ENCODE peak calls at places on chromosomes 11 and 22, in ten cellular contexts. G is GM23338; A is activated naive CD4-positive, alpha-beta T cell treated with anti-CD3 and anti-CD28 coated beads, Interleukin-2, amount 10 ng/mL, durations not matched to agents 7 days and 5 days; T is HEK293T; U is NCI-H2081; Z is IMR-90; L is ELR; R is Caco-2; O is activated CD8-positive, alpha-beta memory T cell treated with anti-CD3 and anti-CD28 coated beads for 24 hours; M is stimulated activated CD4-positive, alpha-beta T cell treated with anti-CD3 and anti-CD28 coated beads, Interleukin-1b, Interleukin-23, amount 100 ng/mL, for 4 hours. W is an unnamed sample.

GRCh38 chr11:119051440-119052162 is 5.4 kb downstream of the HYOU1 start:
- DNase-seq in O (no peak), A (no peak), R (no peak), T (no peak), U (no peak), M (peak; percentile 26), L (no peak), G (no peak), Z (no peak), W (no peak)

GRCh38 chr11:65279713-65280459 is 18.1 kb downstream of the POLA2 start:
- DNase-seq in G (no peak), O (no peak), Z (peak; percentile 99), T (no peak), R (peak; percentile 57), U (no peak), L (peak; percentile 98), M (peak; percentile 31), A (no peak), W (no peak)

GRCh38 chr11:67584881-67585873 is 1.6 kb downstream of the GSTP1 start:
- DNase-seq in A (no peak), R (no peak), O (no peak), T (no peak), L (no peak), G (no peak), M (no peak), Z (no peak), U (no peak), W (no peak)

GRCh38 chr11:120222916-120223315 is 12.1 kb downstream of the OAF start:
- DNase-seq in L (no peak), R (no peak), O (no peak), U (no peak), Z (no peak), M (no peak), G (no peak), A (no peak), T (no peak), W (no peak)

GRCh38 chr11:18394928-18395734 is 768 bp downstream of the LDHA start:
- DNase-seq in Z (peak; percentile 3), G (peak; percentile 40), A (peak; percentile 34), O (peak; percentile 78), T (no peak), L (peak; percentile 41), M (no peak), R (peak; percentile 20), U (peak; percentile 34), W (peak; percentile 63)

GRCh38 chr11:7513210-7514098 is at the start of gene PPFIBP2:
- DNase-seq in A (peak; percentile 88), Z (peak; percentile 47), G (peak; percentile 89), R (peak; percentile 90), U (peak; percentile 36), T (peak; percentile 89), O (peak; percentile 93), L (peak; percentile 71), M (peak; percentile 83), W (peak; percentile 92)

GRCh38 chr11:65651589-65652510 is 10.9 kb downstream of the RELA start:
- DNase-seq in L (peak; percentile 33), G (peak; percentile 29), Z (peak; percentile 38), A (no peak), M (no peak), U (no peak), O (no peak), R (no peak), T (no peak), W (peak; percentile 79)

GRCh38 chr11:118437046-118437735 is 899 bp downstream of the KMT2A start:
- DNase-seq in G (peak; percentile 78), O (peak; percentile 67), R (peak; percentile 58), U (peak; percentile 58), A (peak; percentile 67), T (peak; percentile 60), Z (peak; percentile 35), M (peak; percentile 34), L (peak; percentile 59), W (peak; percentile 79)

GRCh38 chr11:31641477-31642062 is 132.0 kb downstream of the ELP4 start:
- DNase-seq in L (peak; percentile 67), T (peak; percentile 49), U (peak; percentile 64), G (peak; percentile 86), Z (peak; percentile 36), A (no peak), R (peak; percentile 51), O (no peak), M (no peak), W (no peak)

GRCh38 chr11:96341237-96342130 is 1.5 kb downstream of the MAML2 start:
- DNase-seq in R (peak; percentile 50), U (no peak), L (peak; percentile 79), G (peak; percentile 56), T (no peak), Z (peak; percentile 56), O (peak; percentile 83), A (peak; percentile 82), M (peak; percentile 37), W (no peak)

GRCh38 chr11:206516-207212 is 535 bp downstream of the BET1L start:
- DNase-seq in R (no peak), L (peak; percentile 38), M (peak; percentile 15), G (peak; percentile 27), Z (no peak), O (no peak), A (peak; percentile 50), T (peak; percentile 28), U (no peak), W (peak; percentile 81)

GRCh38 chr11:13896175-13896989 is 66.1 kb upstream of the SPON1 start:
- DNase-seq in M (no peak), A (no peak), L (no peak), U (no peak), Z (no peak), G (no peak), R (no peak), O (no peak), T (no peak), W (no peak)

GRCh38 chr11:47607380-47607779 is 13.2 kb upstream of the C1QTNF4 start:
- DNase-seq in G (no peak), O (no peak), R (no peak), T (no peak), M (no peak), A (no peak), L (peak; percentile 83), U (no peak), Z (peak; percentile 96), W (peak; percentile 57)

GRCh38 chr11:60988658-60989057 is 17.2 kb downstream of the CD6 start:
- DNase-seq in R (no peak), O (peak; percentile 57), Z (no peak), U (no peak), L (no peak), A (no peak), G (no peak), M (no peak), T (no peak), W (no peak)

GRCh38 chr22:24247564-24248344 is 2.9 kb upstream of the GGT5 start:
- DNase-seq in L (peak; percentile 93), M (peak; percentile 34), G (peak; percentile 91), O (peak; percentile 78), Z (peak; percentile 95), T (peak; percentile 92), R (peak; percentile 88), U (peak; percentile 7), A (peak; percentile 71), W (peak; percentile 96)

GRCh38 chr22:45581549-45582080 is 78.9 kb downstream of the FBLN1 start:
- DNase-seq in O (no peak), Z (no peak), T (no peak), G (no peak), U (no peak), A (no peak), M (no peak), R (no peak), L (no peak), W (no peak)

GRCh38 chr11:72706579-72706978 is 32.4 kb upstream of the PDE2A start:
- DNase-seq in A (no peak), U (no peak), G (no peak), R (no peak), T (no peak), O (no peak), L (no peak), Z (no peak), M (no peak), W (no peak)

GRCh38 chr11:37108436-37109204 is 510.6 kb upstream of the RAG2 start:
- DNase-seq in T (no peak), M (no peak), U (no peak), O (no peak), R (no peak), G (no peak), Z (no peak), A (no peak), L (peak; percentile 69), W (no peak)

GRCh38 chr11:40186401-40187091 is 1272.9 kb downstream of the LRRC4C start:
- DNase-seq in R (no peak), U (peak; percentile 19), O (no peak), A (no peak), T (no peak), L (no peak), M (no peak), G (no peak), Z (no peak), W (no peak)

GRCh38 chr11:12086271-12087074 is 23.9 kb upstream of the MICAL2 start:
- DNase-seq in O (no peak), M (no peak), U (no peak), R (peak; percentile 32), Z (peak; percentile 97), L (peak; percentile 95), G (no peak), A (no peak), T (no peak), W (peak; percentile 85)

GRCh38 chr11:96215094-96215782 is 127.8 kb downstream of the MAML2 start:
- DNase-seq in A (peak; percentile 60), L (peak; percentile 81), Z (peak; percentile 76), T (no peak), G (no peak), O (no peak), M (no peak), U (peak; percentile 21), R (no peak), W (no peak)

GRCh38 chr11:2688381-2689231 is 11.2 kb downstream of the KCNQ1OT1 start:
- DNase-seq in O (no peak), R (no peak), U (no peak), G (no peak), L (no peak), A (no peak), M (no peak), T (no peak), Z (no peak), W (peak; percentile 63)

GRCh38 chr22:50136431-50137047 is 34.0 kb upstream of the PANX2 start:
- DNase-seq in R (no peak), L (no peak), Z (no peak), U (no peak), O (no peak), A (no peak), G (no peak), T (no peak), M (no peak), W (peak; percentile 41)

GRCh38 chr11:2825886-2826678 is 59.5 kb downstream of the CDKN1C start:
- DNase-seq in O (no peak), T (no peak), G (no peak), A (no peak), R (peak; percentile 51), U (no peak), L (peak; percentile 92), Z (peak; percentile 95), M (no peak), W (peak; percentile 89)

GRCh38 chr11:122656631-122657101 is 1.1 kb downstream of the UBASH3B start:
- DNase-seq in T (peak; percentile 29), M (peak; percentile 36), A (no peak), L (peak; percentile 62), U (no peak), O (no peak), G (peak; percentile 63), R (peak; percentile 64), Z (peak; percentile 56), W (no peak)

GRCh38 chr22:42368379-42369249 is 63.6 kb downstream of the NFAM1 start:
- DNase-seq in R (peak; percentile 40), O (no peak), A (peak; percentile 58), T (no peak), L (no peak), M (peak; percentile 8), Z (no peak), G (peak; percentile 92), U (peak; percentile 28), W (peak; percentile 82)

GRCh38 chr11:14259870-14260269 is 99.1 kb downstream of the RRAS2 start:
- DNase-seq in T (no peak), L (no peak), R (no peak), O (no peak), Z (no peak), U (no peak), G (no peak), M (no peak), A (no peak), W (no peak)

GRCh38 chr22:49724893-49725489 is 102.7 kb downstream of the BRD1 start:
- DNase-seq in R (peak; percentile 80), A (peak; percentile 81), O (peak; percentile 89), G (no peak), M (peak; percentile 67), T (peak; percentile 86), L (peak; percentile 9), Z (peak; percentile 20), U (peak; percentile 64), W (no peak)